ENCODE peak calls at places on chromosomes 11 and 22, in seven cellular contexts. F is uterus, C is NCI-H2029 treated with DMSO at 0.1 percent for 48 hours, R is WTC11, O is AG08395, K is iPS-NIHi11, Z is HCT116. B is an unnamed sample.

GRCh38 chr11:117750916-117751773 is 45.9 kb downstream of the DSCAML1 start:
- DNase-seq in F (no peak), C (no peak), R (no peak), O (no peak), K (no peak), Z (no peak), B (no peak)

GRCh38 chr11:70445605-70446004 is 47.3 kb downstream of the CTTN start:
- DNase-seq in F (no peak), C (no peak), R (no peak), O (peak; percentile 19), K (no peak), Z (no peak), B (no peak)

GRCh38 chr22:35230839-35231584 is 26.3 kb upstream of the HMGXB4 start:
- DNase-seq in F (no peak), C (peak; percentile 7), R (no peak), O (no peak), K (no peak), Z (peak; percentile 50), B (no peak)

GRCh38 chr11:116062526-116063171 is 558.4 kb upstream of the CADM1 start:
- DNase-seq in F (no peak), C (peak; percentile 92), R (no peak), O (no peak), K (no peak), Z (no peak), B (no peak)

GRCh38 chr11:44886765-44887164 is 63.9 kb downstream of the TP53I11 start:
- DNase-seq in F (peak; percentile 62), C (no peak), R (no peak), O (peak; percentile 93), K (no peak), Z (no peak), B (no peak)

GRCh38 chr22:29480512-29481264 is 670 bp downstream of the NEFH start:
- DNase-seq in F (no peak), C (no peak), R (peak; percentile 64), O (no peak), K (peak; percentile 79), Z (no peak), B (no peak)

GRCh38 chr22:30310881-30311771 is 15.6 kb downstream of the TBC1D10A start:
- DNase-seq in F (peak; percentile 86), C (peak; percentile 66), R (no peak), O (peak; percentile 88), K (peak; percentile 55), Z (no peak), B (peak; percentile 92)

GRCh38 chr22:46774456-46775363 is 12.3 kb downstream of the TBC1D22A start:
- DNase-seq in F (no peak), C (no peak), R (no peak), O (no peak), K (no peak), Z (no peak), B (no peak)

GRCh38 chr11:61129608-61130523 is 27.6 kb downstream of the CD5 start:
- DNase-seq in F (peak; percentile 90), C (no peak), R (peak; percentile 97), O (peak; percentile 95), K (peak; percentile 99), Z (peak; percentile 73), B (peak; percentile 95)

GRCh38 chr11:60845338-60845737 is 3.4 kb downstream of the CCDC86 start:
- DNase-seq in F (no peak), C (no peak), R (no peak), O (no peak), K (no peak), Z (no peak), B (peak; percentile 9)

GRCh38 chr11:123653405-123653996 is 923 bp downstream of the SCN3B start:
- DNase-seq in F (no peak), C (no peak), R (no peak), O (peak; percentile 10), K (no peak), Z (no peak), B (peak; percentile 9)

GRCh38 chr11:117914398-117914761 is 14.8 kb downstream of the TMPRSS13 start:
- DNase-seq in F (no peak), C (no peak), R (no peak), O (no peak), K (no peak), Z (no peak), B (no peak)

GRCh38 chr22:44676441-44677298 is 25.3 kb upstream of the PRR5 start:
- DNase-seq in F (no peak), C (no peak), R (no peak), O (no peak), K (no peak), Z (no peak), B (no peak)

GRCh38 chr22:19607198-19608113 is 83.2 kb upstream of the CLDN5 start:
- DNase-seq in F (peak; percentile 68), C (peak; percentile 42), R (peak; percentile 37), O (no peak), K (peak; percentile 53), Z (no peak), B (peak; percentile 46)

GRCh38 chr11:28338371-28338770 is 230.2 kb downstream of the METTL15 start:
- DNase-seq in F (no peak), C (no peak), R (no peak), O (no peak), K (no peak), Z (no peak), B (no peak)

GRCh38 chr11:22163394-22163797 is 29.5 kb upstream of the ANO5 start:
- DNase-seq in F (no peak), C (no peak), R (no peak), O (no peak), K (no peak), Z (no peak), B (no peak)

GRCh38 chr11:36131719-36132349 is 157.4 kb downstream of the COMMD9 start:
- DNase-seq in F (peak; percentile 68), C (no peak), R (peak; percentile 67), O (peak; percentile 72), K (peak; percentile 72), Z (no peak), B (peak; percentile 28)